ENCODE peak calls at places on chromosomes 7 and 10, in four cellular contexts. Y is SK-N-SH, A is occipital lobe, G is PC-3. V is an unnamed sample.
A peak's percentile ranks its signal among the peaks of the same experiment; 100 is the strongest.

GRCh38 chr10:28754930-28755718 is 77.8 kb downstream of the BAMBI start:
- DNase-seq in Y (no peak), A (no peak), G (no peak), V (no peak)

GRCh38 chr10:35231646-35232045 is 104.7 kb upstream of the CCNY start:
- DNase-seq in Y (no peak), A (no peak), G (no peak), V (no peak)

GRCh38 chr7:103573479-103574058 is 127.6 kb upstream of the SLC26A5 start:
- DNase-seq in Y (peak; percentile 27), A (no peak), G (peak; percentile 78), V (no peak)

GRCh38 chr10:110650265-110650668 is 6.1 kb downstream of the RBM20 start:
- DNase-seq in Y (no peak), A (no peak), G (no peak), V (no peak)

GRCh38 chr7:128459394-128459878 is 3.8 kb downstream of the HILPDA start:
- DNase-seq in Y (peak; percentile 83), A (peak; percentile 44), G (peak; percentile 63), V (peak; percentile 77)

GRCh38 chr10:87642988-87643387 is 16.7 kb upstream of the PAPSS2 start:
- DNase-seq in Y (no peak), A (no peak), G (no peak), V (no peak)

GRCh38 chr7:152853236-152853635 is 93.7 kb downstream of the ACTR3B start:
- DNase-seq in Y (no peak), A (no peak), G (no peak), V (no peak)

GRCh38 chr10:77959384-77959783 is 32.8 kb upstream of the DLG5 start:
- DNase-seq in Y (no peak), A (no peak), G (no peak), V (no peak)

GRCh38 chr7:5636914-5637313 is 144.5 kb downstream of the RNF216 start:
- DNase-seq in Y (peak; percentile 50), A (peak; percentile 60), G (peak; percentile 63), V (no peak)

GRCh38 chr10:30662809-30663208 is 33.3 kb upstream of the LYZL2 start:
- DNase-seq in Y (no peak), A (no peak), G (no peak), V (no peak)

GRCh38 chr7:4659551-4660286 is 22.4 kb upstream of the FOXK1 start:
- DNase-seq in Y (no peak), A (no peak), G (peak; percentile 32), V (peak; percentile 17)

GRCh38 chr10:71657604-71658348 is 61.8 kb downstream of the C10orf105 start:
- DNase-seq in Y (peak; percentile 47), A (no peak), G (no peak), V (no peak)

GRCh38 chr10:97406064-97406463 is 4.9 kb upstream of the RRP12 start:
- DNase-seq in Y (no peak), A (no peak), G (no peak), V (no peak)

GRCh38 chr10:59633063-59633462 is 76.6 kb downstream of the SLC16A9 start:
- DNase-seq in Y (no peak), A (no peak), G (no peak), V (no peak)

GRCh38 chr10:80787952-80788351 is 250.2 kb downstream of the SH2D4B start:
- DNase-seq in Y (no peak), A (no peak), G (no peak), V (no peak)

GRCh38 chr7:75953431-75953830 is 38.5 kb downstream of the POR start:
- DNase-seq in Y (no peak), A (no peak), G (no peak), V (no peak)

GRCh38 chr7:103866919-103867318 is 122.5 kb downstream of the RELN start:
- DNase-seq in Y (no peak), A (no peak), G (peak; percentile 7), V (no peak)

GRCh38 chr7:121079425-121080169 is 91.1 kb downstream of the CPED1 start:
- DNase-seq in Y (no peak), A (no peak), G (peak; percentile 73), V (no peak)

GRCh38 chr7:139916717-139917395 is 87.8 kb downstream of the TBXAS1 start:
- DNase-seq in Y (no peak), A (no peak), G (peak; percentile 67), V (no peak)

GRCh38 chr7:105765846-105766245 is 110.6 kb downstream of the ATXN7L1 start:
- DNase-seq in Y (no peak), A (no peak), G (no peak), V (no peak)

GRCh38 chr7:64098-64521 is 128.3 kb upstream of the FAM20C start:
- DNase-seq in Y (peak; percentile 78), A (peak; percentile 65), G (peak; percentile 71), V (peak; percentile 50)

GRCh38 chr7:150389532-150389816 is 10.3 kb downstream of the ZNF775 start:
- DNase-seq in Y (no peak), A (no peak), G (no peak), V (no peak)

GRCh38 chr10:47076949-47077348 is 165.7 kb downstream of the PTPN20 start:
- DNase-seq in Y (no peak), A (no peak), G (no peak), V (no peak)

GRCh38 chr7:155831807-155832524 is 19.7 kb upstream of the SHH start:
- DNase-seq in Y (no peak), A (no peak), G (no peak), V (no peak)

GRCh38 chr7:70698219-70698832 is 433.6 kb upstream of the GALNT17 start:
- DNase-seq in Y (peak; percentile 80), A (peak; percentile 7), G (peak; percentile 50), V (no peak)